ENCODE peak calls at places on chromosomes 13 and 19, in seven cellular contexts. F, G, N, P, B, D and Z are unnamed samples.

GRCh38 chr13:44516771-44517170 is 59.4 kb downstream of the TSC22D1 start:
- DNase-seq in B (no peak), N (no peak), P (no peak), F (no peak), D (no peak), G (no peak), Z (no peak)

GRCh38 chr13:38804061-38804460 is 117.2 kb downstream of the FREM2 start:
- DNase-seq in B (no peak), P (no peak), F (no peak), G (no peak), D (no peak), N (no peak), Z (no peak)

GRCh38 chr19:30085394-30085793 is 143.4 kb downstream of the URI1 start:
- DNase-seq in P (no peak), F (no peak), D (no peak), N (peak), B (no peak), G (peak), Z (no peak)

GRCh38 chr13:91657283-91657682 is 258.9 kb downstream of the GPC5 start:
- DNase-seq in F (no peak), G (no peak), D (no peak), B (no peak), P (no peak), N (no peak), Z (no peak)

GRCh38 chr13:25977216-25977615 is 74.6 kb downstream of the SHISA2 start:
- DNase-seq in N (no peak), B (no peak), P (no peak), F (no peak), D (no peak), G (no peak), Z (no peak)

GRCh38 chr19:49896863-49897621 is at the start of gene IL4I1:
- DNase-seq in D (no peak), P (no peak), B (peak), G (no peak), N (no peak), F (no peak), Z (peak)

GRCh38 chr13:106691861-106692260 is 123.9 kb upstream of the ARGLU1 start:
- DNase-seq in F (peak), G (no peak), D (no peak), N (no peak), P (no peak), B (no peak), Z (no peak)

GRCh38 chr13:27024062-27024461 is 147.5 kb downstream of the USP12 start:
- DNase-seq in F (no peak), N (no peak), P (no peak), G (no peak), D (no peak), B (no peak), Z (no peak)

GRCh38 chr19:55697069-55697440 is 22.0 kb downstream of the EPN1 start:
- DNase-seq in D (peak), G (no peak), N (no peak), P (no peak), B (no peak), F (no peak), Z (no peak)

GRCh38 chr13:46721054-46721453 is 75.9 kb downstream of the ESD start:
- DNase-seq in G (peak), B (peak), N (no peak), D (no peak), P (no peak), F (peak), Z (peak)

GRCh38 chr13:36801035-36801434 is 18.0 kb upstream of the RFXAP start:
- DNase-seq in B (no peak), F (no peak), N (no peak), D (no peak), P (no peak), G (peak), Z (no peak)

GRCh38 chr13:79379274-79379673 is 26.8 kb downstream of the RBM26 start:
- DNase-seq in D (no peak), F (no peak), N (no peak), G (no peak), P (no peak), B (no peak), Z (peak)

GRCh38 chr13:39888865-39889810 is 233.7 kb downstream of the COG6 start:
- DNase-seq in N (no peak), G (no peak), F (peak), D (no peak), B (no peak), P (no peak), Z (peak)

GRCh38 chr19:35166100-35167063 is 11.8 kb downstream of the FXYD5 start:
- DNase-seq in G (no peak), P (no peak), F (no peak), B (no peak), D (peak), N (no peak), Z (no peak)

GRCh38 chr13:41813426-41813825 is 147.5 kb downstream of the VWA8 start:
- DNase-seq in N (no peak), P (no peak), G (no peak), B (no peak), D (no peak), F (peak), Z (peak)

GRCh38 chr13:113763254-113763653 is 4.2 kb downstream of the TMEM255B start:
- DNase-seq in N (no peak), P (no peak), G (no peak), F (no peak), B (no peak), D (peak), Z (no peak)

GRCh38 chr13:38733146-38733545 is 46.3 kb downstream of the FREM2 start:
- DNase-seq in F (no peak), B (no peak), P (no peak), D (no peak), G (no peak), N (no peak), Z (no peak)

GRCh38 chr19:48868196-48868886 is at the start of gene PLEKHA4:
- DNase-seq in G (no peak), D (peak), F (no peak), P (peak), N (peak), B (no peak), Z (peak)

GRCh38 chr13:73981595-73981994 is 152.6 kb downstream of the KLF12 start:
- DNase-seq in G (no peak), B (no peak), F (no peak), D (no peak), P (no peak), N (no peak), Z (no peak)

GRCh38 chr13:99119686-99120085 is 81.0 kb upstream of the UBAC2 start:
- DNase-seq in F (no peak), D (no peak), B (peak), P (no peak), N (no peak), G (peak), Z (no peak)

GRCh38 chr19:46390121-46390858 is 23.1 kb downstream of the CCDC8 start:
- DNase-seq in G (no peak), B (no peak), N (peak), D (no peak), P (no peak), F (no peak), Z (no peak)

GRCh38 chr13:59607172-59607571 is 556.6 kb downstream of the DIAPH3 start:
- DNase-seq in G (no peak), P (no peak), B (no peak), N (no peak), D (no peak), F (no peak), Z (no peak)

GRCh38 chr13:32932376-32932775 is 83.8 kb upstream of the KL start:
- DNase-seq in P (no peak), B (no peak), N (no peak), G (no peak), D (no peak), F (no peak), Z (peak)

GRCh38 chr13:90701264-90701663 is 646.2 kb upstream of the MIR17HG start:
- DNase-seq in D (no peak), G (no peak), F (no peak), P (no peak), B (no peak), N (no peak), Z (no peak)

GRCh38 chr13:73224708-73225107 is 165.9 kb downstream of the KLF5 start:
- DNase-seq in N (no peak), B (peak), F (peak), G (no peak), D (no peak), P (no peak), Z (no peak)

GRCh38 chr13:23898101-23898500 is 799 bp upstream of the C1QTNF9B start:
- DNase-seq in P (no peak), B (no peak), G (no peak), D (no peak), N (no peak), F (no peak), Z (peak)

GRCh38 chr19:2618611-2619010 is 83.9 kb downstream of the GNG7 start:
- DNase-seq in F (peak), G (no peak), P (peak), D (peak), B (peak), N (peak), Z (peak)

GRCh38 chr19:29107831-29108230 is 105.1 kb downstream of the UQCRFS1 start:
- DNase-seq in N (no peak), B (no peak), P (no peak), F (no peak), G (no peak), D (no peak), Z (no peak)

GRCh38 chr19:47719047-47719885 is 6.0 kb downstream of the EHD2 start:
- DNase-seq in N (peak), F (no peak), B (no peak), P (peak), G (peak), D (peak), Z (peak)

GRCh38 chr13:49386664-49387063 is 57.2 kb downstream of the CAB39L start:
- DNase-seq in P (no peak), B (no peak), N (no peak), F (no peak), G (no peak), D (no peak), Z (no peak)

DNA sequence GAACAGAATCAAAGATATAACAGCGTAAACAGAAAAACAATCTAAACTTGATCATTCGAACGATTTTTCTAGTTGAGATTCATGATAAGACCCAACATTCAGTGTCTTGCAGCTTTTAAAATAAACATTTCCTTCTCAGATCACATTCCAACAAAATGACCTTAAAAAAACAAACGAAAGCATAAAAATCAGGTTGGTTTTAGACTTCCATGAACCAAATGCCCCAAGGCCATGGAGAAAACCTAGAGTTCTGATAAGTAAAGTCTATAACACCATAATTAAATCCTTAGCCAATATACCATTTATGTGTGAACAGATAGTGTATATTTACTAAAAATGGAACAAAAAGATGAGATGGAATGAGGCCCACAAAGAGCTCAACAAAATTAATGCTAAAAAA is 55.6 kb downstream of the CAB39L start:
- DNase-seq in P (no peak), D (no peak), G (no peak), F (no peak), N (no peak), B (no peak), Z (no peak)
- TF ChIP-seq CTCF in P (no peak), D (no peak), G (no peak), F (no peak), N (no peak), B (no peak), Z (no peak)

DNA sequence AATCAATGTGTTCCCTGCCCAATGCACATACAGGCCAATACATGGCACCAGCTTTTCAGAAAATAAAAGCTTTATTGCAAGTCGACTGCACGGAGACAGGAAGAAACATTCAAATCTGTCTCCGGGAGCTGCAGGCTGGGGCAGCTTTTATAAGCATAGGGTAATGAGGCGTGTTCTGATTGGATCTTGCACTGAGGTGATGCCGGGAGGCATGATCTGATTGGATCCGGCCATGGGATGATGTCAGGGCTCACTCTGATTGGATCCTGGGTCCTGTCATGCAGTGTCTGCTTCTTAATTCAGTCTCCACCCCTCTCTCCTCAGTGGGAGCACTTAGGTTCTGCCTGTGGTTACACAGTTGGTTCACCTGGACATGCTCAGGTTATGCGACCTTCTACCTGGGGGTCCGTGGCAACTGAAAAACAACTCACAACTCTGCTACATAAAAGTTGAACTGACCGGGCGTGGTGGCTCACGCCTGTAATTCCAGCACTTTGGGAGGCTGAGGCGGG is 11.8 kb upstream of the FBN3 start:
- DNase-seq in D (no peak), B (peak), F (peak), N (no peak), P (no peak), G (peak), Z (peak)
- H3K4me3 ChIP-seq in D (no peak), B (no peak), F (peak), N (no peak), P (no peak), G (no peak), Z (no peak)

DNA sequence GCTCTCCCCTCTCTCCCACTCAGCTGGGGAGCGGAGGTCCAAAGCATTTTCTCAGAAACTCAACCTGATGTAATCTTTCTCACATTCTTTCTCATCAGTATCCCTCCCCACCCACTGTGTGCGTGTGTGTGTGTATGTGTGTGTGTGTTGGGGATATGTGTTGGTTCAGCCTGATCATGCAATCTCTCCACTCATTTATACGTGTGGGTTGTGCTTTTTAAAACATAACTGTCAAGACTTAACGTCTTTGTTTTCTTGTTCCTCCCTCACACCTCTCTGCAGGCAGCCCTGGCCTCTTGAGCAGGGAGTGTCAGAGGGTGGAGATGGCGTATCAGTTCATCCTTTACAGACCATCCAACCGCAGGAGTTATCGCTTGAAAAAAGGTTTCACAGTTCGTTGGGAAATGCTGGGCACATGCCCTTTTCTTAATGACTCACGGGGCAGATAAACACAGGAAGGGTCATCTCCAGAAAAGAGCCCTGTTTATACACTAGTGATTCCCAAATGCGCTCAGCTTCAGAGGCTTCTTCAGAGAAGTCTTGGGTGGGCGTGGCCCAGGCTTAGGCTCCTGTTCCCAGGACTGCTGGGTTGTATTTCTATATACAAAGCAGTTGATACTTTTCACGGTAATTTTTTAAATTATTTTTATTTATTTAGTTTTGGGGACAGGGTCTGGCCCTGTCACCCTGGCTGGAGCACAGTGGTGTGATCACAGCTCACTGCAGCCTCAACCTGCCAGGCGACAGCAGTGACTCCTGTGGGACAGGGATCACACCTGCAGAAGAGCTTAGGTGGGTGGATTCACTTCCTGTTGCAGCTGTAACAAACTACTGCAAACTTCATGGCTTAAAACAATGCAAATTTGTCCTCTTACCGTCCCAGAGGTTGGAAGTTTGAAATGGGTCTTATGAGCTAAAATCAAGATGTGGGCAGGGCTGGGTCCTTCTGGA is 60.3 kb downstream of the CCDC70 start:
- DNase-seq in G (peak), B (no peak), D (peak), F (no peak), N (no peak), P (no peak), Z (no peak)
- TF ChIP-seq CTCF in G (no peak), B (no peak), D (no peak), F (no peak), N (no peak), P (no peak), Z (no peak)

GRCh38 chr19:51341976-51342580 is at the start of gene VSIG10L:
- DNase-seq in P (no peak), G (no peak), N (no peak), D (no peak), B (no peak), F (peak), Z (no peak)

GRCh38 chr19:51339687-51340656 is 2.0 kb downstream of the VSIG10L start:
- DNase-seq in P (peak), N (peak), B (peak), F (peak), D (peak), G (peak), Z (peak)

GRCh38 chr19:51339313-51339686 is 2.6 kb downstream of the VSIG10L start:
- DNase-seq in P (peak), B (no peak), D (no peak), G (no peak), N (no peak), F (no peak), Z (no peak)

GRCh38 chr19:51342631-51343569 is 961 bp upstream of the VSIG10L start:
- DNase-seq in P (no peak), B (no peak), N (no peak), F (no peak), D (no peak), G (no peak), Z (no peak)

DNA sequence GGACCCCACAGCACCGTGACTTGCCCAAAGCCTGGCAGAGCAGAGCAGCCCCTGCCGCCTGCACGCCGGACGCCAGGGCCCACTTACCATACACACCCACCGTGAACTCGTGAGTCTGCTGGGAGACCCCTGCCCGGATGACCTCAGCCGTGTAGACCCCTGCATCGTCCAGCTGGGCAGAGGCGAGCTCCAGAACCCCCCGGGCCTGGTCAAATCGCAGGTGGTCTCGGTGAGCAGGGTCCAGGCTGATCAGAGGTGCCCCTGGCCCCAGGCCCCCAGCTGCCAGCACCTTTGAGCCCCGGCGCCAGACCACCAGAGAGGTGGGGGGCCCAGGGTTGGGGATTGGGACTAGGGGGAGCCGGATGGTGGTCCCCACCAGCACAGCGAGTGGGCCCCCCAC is 873 bp downstream of the VSIG10L start:
- DNase-seq in N (no peak), F (no peak), B (no peak), D (no peak), G (no peak), P (no peak), Z (no peak)
- H3K4me3 ChIP-seq in N (no peak), F (no peak), B (no peak), D (no peak), G (peak), P (no peak), Z (no peak)

DNA sequence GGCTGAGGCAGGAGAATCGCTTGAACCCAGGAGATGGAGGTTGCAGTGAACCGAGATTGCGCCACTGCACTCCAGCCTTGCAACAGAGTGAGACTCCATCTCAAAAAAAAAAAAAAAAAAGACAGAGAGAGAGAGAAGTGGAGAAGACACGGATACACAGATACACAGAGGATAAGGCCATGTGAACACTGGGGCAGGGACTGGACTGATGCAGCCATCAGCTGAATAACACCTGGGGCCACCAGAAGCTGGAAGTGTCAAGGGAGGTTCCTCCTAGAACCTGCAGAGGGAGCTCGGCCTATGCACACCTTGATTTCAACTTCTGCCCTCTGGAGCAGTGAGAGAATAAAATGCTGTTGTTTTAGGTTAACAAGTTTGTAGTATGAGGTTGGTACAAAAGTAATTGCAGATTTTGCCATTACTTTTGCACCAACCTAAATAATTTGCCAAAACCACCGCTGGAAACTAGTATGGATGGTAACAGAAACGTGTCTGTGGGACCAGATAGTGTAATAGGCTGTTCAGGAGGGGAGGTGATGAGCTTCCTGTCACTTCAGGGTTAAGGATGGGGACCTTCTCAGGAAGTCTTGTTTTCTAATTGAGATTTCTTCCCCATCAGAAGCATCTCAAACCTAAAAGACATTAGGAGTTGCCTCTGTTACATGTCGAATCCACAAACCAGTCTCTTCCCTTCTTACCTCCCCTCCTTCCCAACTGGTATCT is 36.4 kb upstream of the IGSF23 start:
- DNase-seq in B (peak), P (no peak), G (peak), F (peak), N (peak), D (peak), Z (peak)
- TF ChIP-seq CTCF in B (peak), P (no peak), G (peak), F (peak), N (peak), D (no peak), Z (peak)

DNA sequence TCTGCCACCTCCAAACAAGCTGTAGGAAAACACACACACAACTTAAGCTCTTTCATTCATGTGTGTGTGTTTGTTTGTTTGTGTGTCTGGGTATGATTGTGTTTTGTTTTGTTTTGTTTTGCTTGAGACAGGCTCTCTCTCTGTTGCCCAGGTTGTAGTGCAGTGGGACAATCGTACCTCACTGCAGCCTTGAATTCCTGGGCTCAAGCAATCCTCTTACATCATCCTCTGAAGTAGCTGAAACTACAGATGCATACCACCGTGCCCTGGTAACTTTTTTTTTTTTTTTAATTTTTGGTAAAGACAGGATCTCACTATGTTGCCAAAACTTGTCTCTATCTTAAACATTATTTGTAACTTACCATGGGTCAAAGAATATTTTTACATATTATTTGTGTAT is 431.7 kb downstream of the SLITRK1 start:
- DNase-seq in D (no peak), G (peak), F (no peak), N (no peak), B (no peak), P (no peak), Z (peak)
- H3K4me3 ChIP-seq in D (no peak), G (no peak), F (no peak), N (no peak), B (no peak), P (no peak), Z (no peak)